ENCODE peak calls at places on chromosome 5, in five cellular contexts. One of them, this sample, is unnamed.

GRCh38 chr5:150317048-150318003 is 14.6 kb upstream of the ARSI start:
- DNase-seq in heart right ventricle: no peak
- DNase-seq in Peyer's patch: no peak
- DNase-seq in HTR-8/SVneo: peak
- DNase-seq in T-cell: no peak
- DNase-seq in this sample: no peak

GRCh38 chr5:155878991-155879575 is 447.9 kb upstream of the SGCD start:
- DNase-seq in heart right ventricle: no peak
- DNase-seq in Peyer's patch: no peak
- DNase-seq in HTR-8/SVneo: no peak
- DNase-seq in T-cell: no peak
- DNase-seq in this sample: no peak

GRCh38 chr5:142870552-142870951 is 100.4 kb downstream of the ARHGAP26 start:
- DNase-seq in HTR-8/SVneo: no peak
- DNase-seq in T-cell: no peak
- DNase-seq in heart right ventricle: no peak
- DNase-seq in Peyer's patch: peak
- DNase-seq in this sample: no peak

GRCh38 chr5:126624534-126624933 is 23.8 kb downstream of the PHAX start:
- DNase-seq in heart right ventricle: no peak
- DNase-seq in HTR-8/SVneo: peak
- DNase-seq in Peyer's patch: no peak
- DNase-seq in T-cell: no peak
- DNase-seq in this sample: no peak

GRCh38 chr5:175257128-175257846 is 186.7 kb downstream of the DRD1 start:
- DNase-seq in Peyer's patch: no peak
- DNase-seq in heart right ventricle: no peak
- DNase-seq in T-cell: no peak
- DNase-seq in HTR-8/SVneo: no peak
- DNase-seq in this sample: no peak

GRCh38 chr5:21806943-21807342 is 1046.2 kb downstream of the CDH12 start:
- DNase-seq in heart right ventricle: no peak
- DNase-seq in Peyer's patch: no peak
- DNase-seq in HTR-8/SVneo: no peak
- DNase-seq in T-cell: no peak
- DNase-seq in this sample: no peak

GRCh38 chr5:88821161-88821560 is 61.8 kb downstream of the MEF2C start:
- DNase-seq in Peyer's patch: no peak
- DNase-seq in T-cell: no peak
- DNase-seq in heart right ventricle: no peak
- DNase-seq in HTR-8/SVneo: no peak
- DNase-seq in this sample: no peak

GRCh38 chr5:94362857-94363256 is 255.5 kb downstream of the KIAA0825 start:
- DNase-seq in Peyer's patch: no peak
- DNase-seq in HTR-8/SVneo: no peak
- DNase-seq in T-cell: no peak
- DNase-seq in heart right ventricle: no peak
- DNase-seq in this sample: no peak

GRCh38 chr5:74019923-74020322 is 393.9 kb downstream of the ARHGEF28 start:
- DNase-seq in heart right ventricle: no peak
- DNase-seq in T-cell: no peak
- DNase-seq in Peyer's patch: no peak
- DNase-seq in HTR-8/SVneo: no peak
- DNase-seq in this sample: no peak

This sample was measured in gastrocnemius medialis.